ENCODE peak calls at places on chromosomes 6 and 20, in nine cellular contexts. X is activated naive CD4-positive, alpha-beta T cell treated with anti-CD3 and anti-CD28 coated beads, Interleukin-2, amount 50 U/mL, for 72 hours; G is NB4; L is breast epithelium; N is GM12891; A is NCI-H1694 treated with DMSO at 0.1 percent for 48 hours; R is omental fat pad; S is activated CD8-positive, alpha-beta memory T cell treated with anti-CD3 and anti-CD28 coated beads, Interleukin-2, amount 50 U/mL, for 48 hours; F is transverse colon. O is an unnamed sample.

GRCh38 chr20:58054744-58055373 is 173.6 kb downstream of the ANKRD60 start:
- DNase-seq in X (no peak), G (no peak), L (peak; percentile 51), N (no peak), A (no peak), R (no peak), S (peak; percentile 30), F (peak; percentile 14), O (no peak)

GRCh38 chr6:144797881-144798589 is 512.9 kb downstream of the UTRN start:
- DNase-seq in X (no peak), G (no peak), L (no peak), N (no peak), A (no peak), R (no peak), S (no peak), F (no peak), O (no peak)

GRCh38 chr6:155782739-155783459 is 327.3 kb upstream of the NOX3 start:
- DNase-seq in X (no peak), G (no peak), L (peak; percentile 29), N (no peak), A (no peak), R (no peak), S (no peak), F (no peak), O (no peak)

GRCh38 chr20:33667245-33668086 is 723 bp downstream of the ACTL10 start:
- DNase-seq in X (peak; percentile 85), G (peak; percentile 87), L (peak; percentile 68), N (peak; percentile 83), A (no peak), R (no peak), S (peak; percentile 90), F (peak; percentile 88), O (peak; percentile 50)

GRCh38 chr6:15957655-15958169 is 171.2 kb upstream of the MYLIP start:
- DNase-seq in X (no peak), G (no peak), L (no peak), N (no peak), A (no peak), R (no peak), S (no peak), F (no peak), O (no peak)

GRCh38 chr6:11096109-11096508 is 2.5 kb downstream of the SMIM13 start:
- DNase-seq in X (no peak), G (peak; percentile 81), L (peak; percentile 26), N (no peak), A (no peak), R (no peak), S (no peak), F (peak; percentile 28), O (no peak)

GRCh38 chr6:7268362-7269310 is 44.4 kb downstream of the SSR1 start:
- DNase-seq in X (no peak), G (no peak), L (no peak), N (no peak), A (no peak), R (no peak), S (peak; percentile 30), F (no peak), O (no peak)

GRCh38 chr20:10771435-10772140 is 97.8 kb upstream of the JAG1 start:
- DNase-seq in X (no peak), G (no peak), L (no peak), N (no peak), A (no peak), R (no peak), S (no peak), F (no peak), O (no peak)

GRCh38 chr20:11703119-11703518 is 214.6 kb upstream of the BTBD3 start:
- DNase-seq in X (no peak), G (no peak), L (no peak), N (no peak), A (no peak), R (no peak), S (no peak), F (no peak), O (no peak)

GRCh38 chr6:66390393-66390792 is 683.4 kb upstream of the EYS start:
- DNase-seq in X (no peak), G (no peak), L (no peak), N (no peak), A (no peak), R (no peak), S (no peak), F (no peak), O (no peak)

GRCh38 chr20:63210011-63210605 is 5.8 kb downstream of the YTHDF1 start:
- DNase-seq in X (no peak), G (no peak), L (no peak), N (no peak), A (no peak), R (no peak), S (no peak), F (no peak), O (no peak)

GRCh38 chr6:110714143-110714542 is 101.1 kb downstream of the CDK19 start:
- DNase-seq in X (no peak), G (no peak), L (no peak), N (no peak), A (no peak), R (no peak), S (no peak), F (no peak), O (no peak)

GRCh38 chr20:64047968-64048401 is 1.5 kb downstream of the SOX18 start:
- DNase-seq in X (no peak), G (peak; percentile 80), L (no peak), N (no peak), A (no peak), R (no peak), S (no peak), F (no peak), O (no peak)

GRCh38 chr6:139753198-139753861 is 378.9 kb upstream of the CITED2 start:
- DNase-seq in X (no peak), G (no peak), L (no peak), N (no peak), A (no peak), R (no peak), S (no peak), F (no peak), O (no peak)

GRCh38 chr20:9215539-9215938 is 146.7 kb downstream of the PLCB4 start:
- DNase-seq in X (no peak), G (peak; percentile 20), L (no peak), N (no peak), A (no peak), R (no peak), S (no peak), F (no peak), O (no peak)

GRCh38 chr20:32576560-32576959 is 8.6 kb downstream of the NOL4L start:
- DNase-seq in X (no peak), G (no peak), L (no peak), N (no peak), A (no peak), R (no peak), S (no peak), F (no peak), O (no peak)

GRCh38 chr6:82365011-82365751 is 1.6 kb downstream of the TPBG start:
- DNase-seq in X (no peak), G (no peak), L (no peak), N (no peak), A (no peak), R (no peak), S (no peak), F (peak; percentile 16), O (peak; percentile 19)

GRCh38 chr6:151239603-151240035 is at the start of gene AKAP12:
- DNase-seq in X (no peak), G (no peak), L (no peak), N (no peak), A (peak; percentile 37), R (no peak), S (peak; percentile 60), F (peak; percentile 27), O (no peak)

GRCh38 chr6:40681622-40682021 is 94.5 kb upstream of the LRFN2 start:
- DNase-seq in X (no peak), G (no peak), L (no peak), N (no peak), A (no peak), R (no peak), S (no peak), F (no peak), O (no peak)

GRCh38 chr6:30748301-30748769 is 4.0 kb upstream of the IER3 start:
- DNase-seq in X (no peak), G (no peak), L (no peak), N (no peak), A (no peak), R (no peak), S (no peak), F (peak; percentile 64), O (no peak)

GRCh38 chr6:49332781-49333180 is 130.3 kb downstream of the MMUT start:
- DNase-seq in X (no peak), G (no peak), L (no peak), N (no peak), A (no peak), R (no peak), S (no peak), F (no peak), O (no peak)

GRCh38 chr6:294656-295565 is 2.6 kb downstream of the DUSP22 start:
- DNase-seq in X (no peak), G (peak; percentile 61), L (no peak), N (no peak), A (no peak), R (no peak), S (no peak), F (no peak), O (no peak)

GRCh38 chr6:69868252-69868804 is 2.0 kb downstream of the COL19A1 start:
- DNase-seq in X (no peak), G (no peak), L (no peak), N (no peak), A (no peak), R (no peak), S (no peak), F (no peak), O (no peak)

GRCh38 chr6:42532038-42532669 is 31.7 kb upstream of the UBR2 start:
- DNase-seq in X (no peak), G (peak; percentile 86), L (no peak), N (no peak), A (peak; percentile 32), R (no peak), S (no peak), F (no peak), O (peak; percentile 30)

GRCh38 chr6:134424795-134425163 is 106.9 kb upstream of the SGK1 start:
- DNase-seq in X (no peak), G (no peak), L (no peak), N (no peak), A (no peak), R (no peak), S (no peak), F (no peak), O (no peak)

GRCh38 chr6:143514996-143515760 is 3.7 kb upstream of the FUCA2 start:
- DNase-seq in X (no peak), G (no peak), L (no peak), N (no peak), A (no peak), R (no peak), S (no peak), F (no peak), O (no peak)

GRCh38 chr20:32761831-32762753 is at the start of gene DNMT3B:
- DNase-seq in X (peak; percentile 74), G (peak; percentile 92), L (peak; percentile 55), N (peak; percentile 90), A (peak; percentile 32), R (no peak), S (peak; percentile 83), F (peak; percentile 83), O (peak; percentile 86)

GRCh38 chr6:140977425-140977824 is 1155.3 kb upstream of the GJE1 start:
- DNase-seq in X (no peak), G (peak; percentile 4), L (no peak), N (no peak), A (no peak), R (no peak), S (no peak), F (no peak), O (no peak)

GRCh38 chr20:57879437-57880115 is 169.8 kb upstream of the PMEPA1 start:
- DNase-seq in X (no peak), G (no peak), L (peak; percentile 18), N (no peak), A (no peak), R (no peak), S (no peak), F (no peak), O (no peak)

GRCh38 chr6:27296106-27296783 is 15.8 kb downstream of the POM121L2 start:
- DNase-seq in X (no peak), G (no peak), L (no peak), N (no peak), A (no peak), R (no peak), S (no peak), F (no peak), O (no peak)

GRCh38 chr20:607476-607875 is 2.6 kb downstream of the TCF15 start:
- DNase-seq in X (no peak), G (no peak), L (no peak), N (no peak), A (no peak), R (no peak), S (no peak), F (no peak), O (no peak)

O was measured in GM12892.